ENCODE peak calls at places on chromosome 4, in seven cellular contexts. A is IMR-90, J is neuronal stem cell, S is H9, W is mesenchymal stem cell, P is trophoblast cell, O is mesendoderm. K is an unnamed sample.

GRCh38 chr4:6221851-6222760 is 21.8 kb upstream of the JAKMIP1 start:
- DNase-seq in A (no peak), J (peak), S (peak), W (no peak), P (peak), O (peak), K (no peak)

GRCh38 chr4:11483076-11483475 is 54.4 kb upstream of the HS3ST1 start:
- DNase-seq in A (no peak), J (no peak), S (no peak), W (peak), P (no peak), O (no peak), K (no peak)

GRCh38 chr4:161329852-161330251 is 833.9 kb downstream of the FSTL5 start:
- DNase-seq in A (no peak), J (no peak), S (no peak), W (no peak), P (no peak), O (no peak), K (no peak)

GRCh38 chr4:80840396-80840795 is 190.1 kb upstream of the BMP3 start:
- DNase-seq in A (no peak), J (no peak), S (no peak), W (no peak), P (no peak), O (no peak), K (no peak)

GRCh38 chr4:163161536-163162205 is 5.0 kb downstream of the NAF1 start:
- DNase-seq in A (peak), J (no peak), S (no peak), W (peak), P (no peak), O (no peak), K (no peak)

GRCh38 chr4:159070742-159071141 is 32.1 kb upstream of the RAPGEF2 start:
- DNase-seq in A (peak), J (no peak), S (no peak), W (peak), P (no peak), O (no peak), K (no peak)

GRCh38 chr4:165515201-165515600 is 136.4 kb downstream of the CPE start:
- DNase-seq in A (no peak), J (no peak), S (no peak), W (no peak), P (no peak), O (no peak), K (no peak)

GRCh38 chr4:174575436-174575835 is 53.1 kb upstream of the HPGD start:
- DNase-seq in A (no peak), J (no peak), S (no peak), W (no peak), P (peak), O (no peak), K (no peak)

GRCh38 chr4:71587995-71588394 is 195.9 kb downstream of the GC start:
- DNase-seq in A (no peak), J (no peak), S (no peak), W (no peak), P (no peak), O (no peak), K (no peak)

GRCh38 chr4:184451726-184452125 is 22.6 kb downstream of the IRF2 start:
- DNase-seq in A (no peak), J (no peak), S (no peak), W (no peak), P (no peak), O (no peak), K (no peak)

GRCh38 chr4:106864231-106864630 is 171.9 kb downstream of the DKK2 start:
- DNase-seq in A (no peak), J (no peak), S (no peak), W (peak), P (no peak), O (no peak), K (no peak)

GRCh38 chr4:35934370-35934981 is 309.8 kb downstream of the ARAP2 start:
- DNase-seq in A (peak), J (peak), S (no peak), W (peak), P (no peak), O (peak), K (no peak)

GRCh38 chr4:151347891-151348290 is 22.5 kb upstream of the SH3D19 start:
- DNase-seq in A (no peak), J (no peak), S (no peak), W (no peak), P (no peak), O (no peak), K (no peak)

GRCh38 chr4:45094676-45095075 is 368.3 kb upstream of the GNPDA2 start:
- DNase-seq in A (no peak), J (no peak), S (no peak), W (no peak), P (no peak), O (no peak), K (no peak)

GRCh38 chr4:88005086-88005485 is 2.3 kb upstream of the PKD2 start:
- DNase-seq in A (peak), J (no peak), S (no peak), W (no peak), P (peak), O (no peak), K (no peak)

GRCh38 chr4:56272003-56272402 is 115.3 kb downstream of the AASDH start:
- DNase-seq in A (no peak), J (no peak), S (no peak), W (no peak), P (no peak), O (no peak), K (no peak)

GRCh38 chr4:2042207-2042946 is 16.8 kb upstream of the NAT8L start:
- DNase-seq in A (no peak), J (no peak), S (peak), W (peak), P (no peak), O (no peak), K (peak)

GRCh38 chr4:1953335-1953734 is 55.4 kb downstream of the NELFA start:
- DNase-seq in A (no peak), J (no peak), S (no peak), W (no peak), P (no peak), O (no peak), K (no peak)

GRCh38 chr4:102715057-102715456 is 45.7 kb downstream of the MANBA start:
- DNase-seq in A (no peak), J (no peak), S (no peak), W (no peak), P (no peak), O (peak), K (no peak)

GRCh38 chr4:114980932-114981693 is 132.3 kb downstream of the NDST4 start:
- DNase-seq in A (no peak), J (no peak), S (no peak), W (no peak), P (no peak), O (no peak), K (no peak)
- H3K23ac ChIP-seq in A (no peak), J (no peak), S (no peak), W (no peak), P (no peak), O (no peak), K (no peak)

DNA sequence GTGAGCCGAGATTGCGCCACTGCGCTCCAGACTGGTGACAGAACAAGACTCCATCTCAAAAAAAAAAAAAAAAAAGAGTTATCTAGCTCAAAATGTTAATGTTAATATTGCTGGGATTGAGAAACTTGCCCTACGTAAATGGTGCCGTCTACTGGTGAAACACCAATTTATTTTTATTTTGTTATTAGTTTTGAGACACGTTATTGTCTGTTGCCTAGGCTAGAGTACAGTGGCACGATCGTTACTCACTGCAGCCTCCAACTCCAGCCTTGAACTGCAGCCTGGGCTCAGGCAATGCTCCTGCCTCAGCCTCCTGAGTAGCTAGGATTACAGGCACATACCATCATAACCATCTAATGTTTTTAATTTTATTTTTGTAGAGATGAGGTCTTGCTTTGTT is 262.8 kb downstream of the BMPR1B start:
- DNase-seq in A (no peak), J (no peak), S (no peak), W (no peak), P (peak), O (no peak), K (no peak)
- H3K23ac ChIP-seq in A (no peak), J (no peak), S (no peak), W (no peak), P (no peak), O (no peak), K (no peak)

GRCh38 chr4:137934921-137935320 is 307.2 kb downstream of the SLC7A11 start:
- DNase-seq in A (no peak), J (no peak), S (no peak), W (no peak), P (no peak), O (no peak), K (no peak)

GRCh38 chr4:137934046-137934445 is 308.1 kb downstream of the SLC7A11 start:
- DNase-seq in A (no peak), J (no peak), S (no peak), W (no peak), P (no peak), O (no peak), K (no peak)
- H3K23ac ChIP-seq in A (no peak), J (no peak), S (no peak), W (no peak), P (no peak), O (no peak), K (no peak)

GRCh38 chr4:100379583-100380105 is 138.2 kb downstream of the EMCN start:
- DNase-seq in A (no peak), J (no peak), S (no peak), W (no peak), P (no peak), O (no peak), K (no peak)
- H3K23ac ChIP-seq in A (no peak), J (no peak), S (no peak), W (no peak), P (no peak), O (no peak), K (no peak)

GRCh38 chr4:82215800-82216199 is 158.0 kb downstream of the HNRNPD start:
- DNase-seq in A (no peak), J (no peak), S (no peak), W (no peak), P (no peak), O (no peak), K (no peak)
- H3K23ac ChIP-seq in A (no peak), J (no peak), S (no peak), W (no peak), P (no peak), O (no peak), K (no peak)

GRCh38 chr4:53932784-53933183 is 131.6 kb downstream of the CHIC2 start:
- DNase-seq in A (peak), J (no peak), S (no peak), W (no peak), P (no peak), O (no peak), K (no peak)

GRCh38 chr4:53929311-53929710 is 135.1 kb downstream of the CHIC2 start:
- DNase-seq in A (peak), J (no peak), S (no peak), W (no peak), P (no peak), O (no peak), K (no peak)

GRCh38 chr4:53928825-53929224 is 135.6 kb downstream of the CHIC2 start:
- DNase-seq in A (peak), J (no peak), S (no peak), W (peak), P (no peak), O (no peak), K (no peak)

GRCh38 chr4:53931423-53932060 is 132.9 kb downstream of the CHIC2 start:
- DNase-seq in A (no peak), J (no peak), S (no peak), W (no peak), P (peak), O (no peak), K (no peak)

DNA sequence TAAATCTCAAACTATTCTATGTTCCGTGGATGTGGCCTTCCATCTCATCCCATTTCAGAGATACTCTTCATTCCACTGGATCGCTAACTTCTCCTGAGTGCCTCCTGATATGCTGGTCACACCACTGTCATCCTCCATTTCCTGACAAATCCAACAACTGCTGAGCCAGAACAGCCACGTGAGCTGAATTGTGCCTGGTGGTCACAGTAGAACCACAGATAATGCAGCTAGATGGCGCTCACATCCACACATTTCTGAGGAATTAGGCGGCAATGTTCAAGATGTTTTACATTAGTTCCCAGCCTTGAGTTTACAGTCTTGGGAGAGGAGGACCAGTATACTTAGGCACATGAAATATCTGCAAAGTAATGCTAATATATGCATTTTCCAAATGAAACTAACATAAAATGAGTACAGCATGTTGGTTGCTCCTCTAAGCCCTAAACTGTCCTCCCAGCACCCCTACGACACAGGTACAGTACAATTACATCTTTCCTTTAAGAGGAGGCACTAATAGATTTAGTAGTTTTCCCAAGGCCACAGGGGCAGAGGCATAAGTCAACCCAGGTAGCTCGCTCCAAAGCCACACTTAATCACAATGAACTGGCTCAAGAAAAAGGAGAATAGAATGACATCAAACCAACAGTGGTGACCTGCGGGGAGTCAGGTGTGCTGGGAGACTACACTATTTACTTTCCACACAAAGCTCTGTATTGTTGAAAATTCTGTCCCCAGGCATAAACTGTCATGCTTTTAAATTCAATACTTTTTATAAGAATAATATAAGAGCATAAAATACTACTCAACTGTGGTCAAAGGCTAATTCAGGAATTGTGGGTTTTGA is 134.2 kb downstream of the CHIC2 start:
- DNase-seq in A (peak), J (peak), S (peak), W (peak), P (peak), O (peak), K (peak)
- H3K23ac ChIP-seq in A (peak), J (no peak), S (no peak), W (no peak), P (no peak), O (no peak), K (no peak)

GRCh38 chr4:29734343-29734742 is 985.8 kb upstream of the PCDH7 start:
- DNase-seq in A (no peak), J (no peak), S (no peak), W (no peak), P (no peak), O (no peak), K (no peak)
- H3K23ac ChIP-seq in A (no peak), J (no peak), S (no peak), W (no peak), P (no peak), O (no peak), K (no peak)

DNA sequence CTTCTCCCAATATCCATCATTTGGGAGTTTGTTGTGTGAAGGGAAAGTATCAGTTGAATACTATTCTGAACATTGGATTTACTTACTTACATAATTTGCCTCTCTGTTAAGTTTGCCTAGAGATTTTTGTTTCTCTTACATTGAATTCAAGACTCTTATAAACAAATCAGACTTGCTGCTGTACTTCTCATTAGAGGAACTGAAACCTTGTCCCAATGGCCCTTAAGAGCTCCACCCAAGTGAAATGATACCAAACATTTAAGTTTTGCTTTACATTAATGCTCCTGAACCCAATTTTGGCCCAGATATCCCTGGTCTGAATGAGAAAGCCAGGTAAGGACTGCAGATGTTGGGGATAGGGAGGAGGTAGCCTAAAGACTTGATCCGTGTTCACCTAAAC is 32.0 kb downstream of the HAND2 start:
- DNase-seq in A (no peak), J (no peak), S (no peak), W (no peak), P (no peak), O (no peak), K (no peak)
- H3K23ac ChIP-seq in A (no peak), J (no peak), S (no peak), W (no peak), P (no peak), O (no peak), K (no peak)